ENCODE peak calls at places on chromosomes 6 and 20, in seven cellular contexts. G is foreskin fibroblast; S is tibial artery; V is osteoblast; Y is fibroblast of the aortic adventitia; U is CD8-positive, alpha-beta memory T cell; H is cardiac fibroblast. J is an unnamed sample.

GRCh38 chr6:3326179-3326971 is 67.6 kb downstream of the PSMG4 start:
- DNase-seq in G (no peak), S (no peak), V (no peak), Y (peak; percentile 16), U (no peak), H (no peak), J (no peak)

GRCh38 chr6:130967502-130968469 is 95.3 kb downstream of the EPB41L2 start:
- DNase-seq in G (peak; percentile 49), S (no peak), V (no peak), Y (peak; percentile 58), U (no peak), H (peak; percentile 76), J (no peak)

GRCh38 chr6:108560463-108561308 is at the start of gene FOXO3:
- DNase-seq in G (peak; percentile 96), S (peak; percentile 90), V (peak; percentile 99), Y (peak; percentile 81), U (peak; percentile 67), H (peak; percentile 88), J (peak; percentile 73)

GRCh38 chr6:32439708-32440214 is at the start of gene HLA-DRA:
- DNase-seq in G (peak; percentile 62), S (no peak), V (peak; percentile 67), Y (peak; percentile 57), U (peak; percentile 69), H (peak; percentile 68), J (no peak)

GRCh38 chr20:17965042-17965697 is 3.4 kb downstream of the SNX5 start:
- DNase-seq in G (peak; percentile 23), S (no peak), V (no peak), Y (no peak), U (no peak), H (no peak), J (no peak)

GRCh38 chr20:41956316-41957050 is 338.3 kb upstream of the CHD6 start:
- DNase-seq in G (no peak), S (no peak), V (no peak), Y (no peak), U (no peak), H (peak; percentile 6), J (no peak)

GRCh38 chr20:25484911-25485511 is 77.5 kb downstream of the GINS1 start:
- DNase-seq in G (no peak), S (no peak), V (peak; percentile 58), Y (peak; percentile 19), U (no peak), H (peak; percentile 64), J (no peak)

GRCh38 chr6:68575765-68576439 is 59.2 kb upstream of the ADGRB3 start:
- DNase-seq in G (peak; percentile 15), S (no peak), V (peak; percentile 3), Y (no peak), U (no peak), H (no peak), J (no peak)

GRCh38 chr6:107398005-107398404 is 61.4 kb downstream of the PDSS2 start:
- DNase-seq in G (no peak), S (no peak), V (no peak), Y (no peak), U (no peak), H (no peak), J (no peak)

GRCh38 chr6:108942556-108943492 is 94.6 kb downstream of the ARMC2 start:
- DNase-seq in G (no peak), S (no peak), V (no peak), Y (no peak), U (peak; percentile 69), H (no peak), J (no peak)

GRCh38 chr20:13865156-13865555 is 80.3 kb downstream of the NDUFAF5 start:
- DNase-seq in G (peak; percentile 24), S (no peak), V (no peak), Y (no peak), U (no peak), H (no peak), J (no peak)

GRCh38 chr6:113461153-113461897 is 395.8 kb upstream of the MARCKS start:
- DNase-seq in G (no peak), S (no peak), V (no peak), Y (peak; percentile 79), U (no peak), H (peak; percentile 44), J (no peak)

GRCh38 chr6:364609-365540 is 26.7 kb upstream of the IRF4 start:
- DNase-seq in G (no peak), S (no peak), V (no peak), Y (no peak), U (no peak), H (no peak), J (no peak)

GRCh38 chr6:146697921-146698320 is 99.1 kb downstream of the ADGB start:
- DNase-seq in G (no peak), S (no peak), V (no peak), Y (peak; percentile 67), U (no peak), H (peak; percentile 9), J (no peak)

GRCh38 chr6:145815875-145816274 is 1.3 kb upstream of the FBXO30 start:
- DNase-seq in G (peak; percentile 42), S (no peak), V (peak; percentile 57), Y (no peak), U (no peak), H (peak; percentile 45), J (no peak)

GRCh38 chr6:158039571-158040050 is 57.9 kb downstream of the SYNJ2 start:
- DNase-seq in G (no peak), S (peak; percentile 58), V (no peak), Y (no peak), U (no peak), H (peak; percentile 36), J (no peak)

GRCh38 chr6:41422156-41422555 is 86.7 kb downstream of the NCR2 start:
- DNase-seq in G (no peak), S (no peak), V (no peak), Y (no peak), U (no peak), H (no peak), J (no peak)

GRCh38 chr20:49846206-49846807 is 33.7 kb downstream of the SLC9A8 start:
- DNase-seq in G (peak; percentile 73), S (no peak), V (peak; percentile 76), Y (peak; percentile 74), U (peak; percentile 52), H (peak; percentile 73), J (peak; percentile 2)

GRCh38 chr6:11459002-11459658 is 78.4 kb upstream of the TMEM170B start:
- DNase-seq in G (no peak), S (no peak), V (no peak), Y (no peak), U (no peak), H (no peak), J (no peak)

DNA sequence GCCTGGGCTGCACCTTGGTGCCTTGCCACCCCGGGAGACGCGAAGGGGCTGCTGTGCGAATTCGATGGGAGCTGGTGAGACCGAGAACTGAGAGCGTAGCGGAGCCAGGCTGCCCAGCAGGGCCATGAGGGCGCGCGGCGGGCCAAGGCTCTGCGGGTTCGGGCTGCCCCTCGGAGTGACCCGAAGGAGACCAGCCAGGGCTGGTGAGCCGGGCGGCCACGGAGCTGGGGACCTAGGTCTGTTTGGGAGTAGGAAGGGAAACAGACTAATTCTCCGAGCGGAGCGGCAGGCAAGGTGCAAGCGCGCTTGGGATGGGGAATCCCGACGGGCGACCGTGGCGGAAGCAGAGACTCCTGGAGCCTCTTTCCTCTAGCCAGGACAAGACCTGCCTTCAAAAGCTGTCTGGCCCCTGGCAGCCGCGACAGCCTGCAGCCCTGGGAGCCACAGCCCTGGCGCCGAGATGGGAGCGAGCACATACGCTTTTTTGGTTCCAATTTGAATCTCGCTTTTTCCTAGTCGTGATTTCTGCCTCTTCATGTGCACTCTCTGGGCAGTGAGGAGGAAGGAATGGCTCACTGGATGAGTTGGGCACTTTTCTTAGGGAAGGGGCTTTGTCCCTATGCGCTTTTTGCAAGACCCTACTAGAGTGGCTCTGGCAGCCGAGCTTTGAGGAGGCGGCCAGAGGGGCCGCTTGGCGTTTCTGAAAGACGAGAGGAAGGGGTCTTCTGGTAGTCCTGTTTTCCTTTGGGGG is 777 bp downstream of the SYNDIG1 start:
- DNase-seq in G (peak; percentile 28), S (no peak), V (peak; percentile 87), Y (peak; percentile 18), U (no peak), H (peak; percentile 6), J (no peak)
- H3K4me3 ChIP-seq in G (peak overlapping the region; percentile 22), S (peak overlapping the region; percentile 62), V (peak overlapping the region; percentile 55), Y (peak overlapping the region; percentile 65), U (no peak overlapping the region), H (no peak overlapping the region), J (peak overlapping the region; percentile 42)

GRCh38 chr20:37335642-37336368 is 10.1 kb upstream of the SRC start:
- DNase-seq in G (peak; percentile 44), S (no peak), V (peak; percentile 72), Y (no peak), U (no peak), H (peak; percentile 28), J (no peak)
- H3K4me3 ChIP-seq in G (no peak overlapping the region), S (no peak overlapping the region), V (no peak overlapping the region), Y (no peak overlapping the region), U (no peak overlapping the region), H (no peak overlapping the region), J (no peak overlapping the region)

GRCh38 chr6:26365633-26365995 is 616 bp downstream of the BTN3A2 start:
- DNase-seq in G (no peak), S (no peak), V (no peak), Y (no peak), U (no peak), H (no peak), J (no peak)

GRCh38 chr6:26362093-26362835 is 2.7 kb upstream of the BTN3A2 start:
- DNase-seq in G (no peak), S (no peak), V (no peak), Y (no peak), U (no peak), H (no peak), J (no peak)

GRCh38 chr6:26363882-26364825 is 844 bp upstream of the BTN3A2 start:
- DNase-seq in G (peak; percentile 45), S (no peak), V (no peak), Y (peak; percentile 26), U (peak; percentile 34), H (peak; percentile 29), J (no peak)

GRCh38 chr6:26362836-26363220 is 2.2 kb upstream of the BTN3A2 start:
- DNase-seq in G (no peak), S (no peak), V (peak; percentile 65), Y (no peak), U (no peak), H (peak; percentile 9), J (no peak)

DNA sequence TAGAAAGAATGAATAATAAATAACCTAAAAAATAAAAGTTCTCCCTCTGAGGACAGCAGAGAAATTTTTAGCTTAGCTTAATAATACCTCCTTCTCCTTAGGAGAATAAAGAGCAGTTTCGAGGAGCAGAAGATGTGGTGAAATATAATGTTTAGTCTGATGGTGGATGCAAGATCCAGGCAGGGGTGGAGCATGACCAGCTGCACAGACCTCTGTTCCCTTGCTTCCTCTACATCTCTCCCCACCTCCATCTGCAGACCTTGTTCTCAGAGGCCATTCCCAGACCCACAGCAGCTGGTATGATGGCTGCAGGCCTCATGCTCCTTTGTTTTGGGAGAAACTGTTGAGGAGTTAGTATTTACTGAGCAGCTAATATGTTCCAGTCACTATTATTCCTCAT is 1.5 kb downstream of the BTN3A2 start:
- DNase-seq in G (no peak), S (no peak), V (no peak), Y (no peak), U (no peak), H (peak; percentile 18), J (no peak)
- H3K4me3 ChIP-seq in G (no peak overlapping the region), S (no peak overlapping the region), V (no peak overlapping the region), Y (peak overlapping the region; percentile 6), U (peak overlapping the region; percentile 89), H (no peak overlapping the region), J (no peak overlapping the region)

DNA sequence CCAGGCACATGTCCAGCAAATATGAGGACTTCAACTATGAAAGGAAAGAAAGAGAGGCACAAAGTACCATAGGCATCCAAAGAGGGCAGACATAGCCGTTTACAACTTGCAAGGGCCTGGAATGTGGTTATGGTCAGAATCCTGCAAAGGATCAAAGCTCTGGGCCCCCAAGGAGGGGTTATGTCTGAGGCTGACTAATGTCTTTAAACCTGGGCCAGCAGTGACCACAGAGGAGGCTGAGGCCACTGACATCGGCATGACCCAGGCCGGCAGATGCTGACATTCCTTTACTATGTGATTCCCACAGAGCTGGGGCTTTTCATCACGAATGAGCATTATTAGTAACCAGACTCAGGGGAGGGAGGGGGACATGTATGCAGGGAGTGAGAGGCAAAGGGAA is 861.1 kb downstream of the DHX35 start:
- DNase-seq in G (peak; percentile 67), S (no peak), V (peak; percentile 64), Y (peak; percentile 75), U (no peak), H (peak; percentile 70), J (peak; percentile 40)
- H3K4me3 ChIP-seq in G (no peak overlapping the region), S (no peak overlapping the region), V (no peak overlapping the region), Y (no peak overlapping the region), U (no peak overlapping the region), H (no peak overlapping the region), J (no peak overlapping the region)

J was measured in skeletal muscle cell.